ENCODE peak calls at places on chromosomes 12 and 14, in six cellular contexts. B is gastrocnemius medialis, Q is K562, R is stomach, T is upper lobe of left lung, F is A549. K is an unnamed sample.

GRCh38 chr12:70048521-70049245 is 194.6 kb upstream of the CNOT2 start:
- DNase-seq in F (no peak), R (no peak), T (no peak), B (no peak), Q (no peak), K (no peak)

GRCh38 chr12:75837700-75838099 is 193.9 kb downstream of the PHLDA1 start:
- DNase-seq in R (no peak), F (no peak), T (peak; percentile 27), Q (peak; percentile 57), B (no peak), K (no peak)

GRCh38 chr12:94285954-94286579 is 137.7 kb downstream of the PLXNC1 start:
- DNase-seq in Q (peak; percentile 21), T (no peak), B (no peak), R (no peak), F (no peak), K (no peak)

GRCh38 chr12:132548430-132549058 is 58.6 kb downstream of the FBRSL1 start:
- DNase-seq in T (no peak), F (no peak), B (no peak), Q (no peak), R (no peak), K (no peak)

GRCh38 chr12:78725033-78725432 is 139.5 kb upstream of the SYT1 start:
- DNase-seq in B (no peak), F (no peak), Q (no peak), R (no peak), T (no peak), K (no peak)

GRCh38 chr12:18239561-18239960 is 21.8 kb upstream of the PIK3C2G start:
- DNase-seq in R (no peak), B (no peak), Q (no peak), T (no peak), F (no peak), K (no peak)

GRCh38 chr12:12349711-12350665 is at the start of gene MANSC1:
- DNase-seq in T (peak; percentile 77), F (peak; percentile 58), Q (peak; percentile 58), R (peak; percentile 78), B (no peak), K (peak; percentile 72)

GRCh38 chr14:55359307-55359706 is 52.3 kb downstream of the ATG14 start:
- DNase-seq in T (no peak), Q (no peak), B (no peak), F (no peak), R (no peak), K (no peak)

GRCh38 chr12:29208060-29208459 is 59.0 kb downstream of the FAR2 start:
- DNase-seq in R (no peak), F (no peak), Q (no peak), B (no peak), T (peak; percentile 23), K (no peak)

GRCh38 chr12:43349863-43350262 is 202.1 kb downstream of the ADAMTS20 start:
- DNase-seq in F (peak; percentile 7), Q (no peak), B (no peak), R (no peak), T (no peak), K (no peak)

GRCh38 chr14:68544150-68544892 is 248.5 kb downstream of the ZFP36L1 start:
- DNase-seq in B (peak; percentile 82), R (peak; percentile 72), Q (no peak), T (no peak), F (no peak), K (peak; percentile 76)
- H3K4me1 ChIP-seq in B (peaks cover 83% of the 10 kb centered on the region), R (peaks cover 45% of the 10 kb centered on the region), Q (peaks cover 2% of the 10 kb centered on the region), T (peaks cover 27% of the 10 kb centered on the region), F (peaks cover 28% of the 10 kb centered on the region), K (peaks cover 39% of the 10 kb centered on the region)

GRCh38 chr12:54374555-54375257 is 9.8 kb downstream of the ZNF385A start:
- DNase-seq in R (no peak), B (no peak), T (no peak), Q (no peak), F (no peak), K (no peak)

GRCh38 chr12:54377797-54378515 is 6.6 kb downstream of the ZNF385A start:
- DNase-seq in Q (no peak), T (no peak), R (no peak), F (no peak), B (no peak), K (no peak)

GRCh38 chr12:54375258-54375579 is 9.3 kb downstream of the ZNF385A start:
- DNase-seq in Q (no peak), R (no peak), F (no peak), T (no peak), B (no peak), K (no peak)

GRCh38 chr12:54378791-54379400 is 5.6 kb downstream of the ZNF385A start:
- DNase-seq in Q (peak; percentile 87), B (peak; percentile 66), F (no peak), R (peak; percentile 70), T (peak; percentile 54), K (peak; percentile 53)

GRCh38 chr12:54376596-54377468 is 7.7 kb downstream of the ZNF385A start:
- DNase-seq in R (no peak), Q (no peak), F (no peak), B (peak; percentile 50), T (no peak), K (peak; percentile 70)
- TF ChIP-seq POLR2A in R (no peak), Q (no peak), F (no peak), B (no peak), T (no peak), K (no peak)

GRCh38 chr12:122421263-122421814 is 1.1 kb downstream of the CLIP1 start:
- DNase-seq in Q (peak; percentile 36), B (peak; percentile 77), R (peak; percentile 35), F (peak; percentile 75), T (peak; percentile 64), K (peak; percentile 69)

GRCh38 chr12:122421815-122422737 is at the start of gene CLIP1:
- DNase-seq in R (peak; percentile 72), B (peak; percentile 83), T (peak; percentile 73), Q (peak; percentile 71), F (peak; percentile 79), K (peak; percentile 68)

GRCh38 chr12:122420471-122421262 is 1.8 kb downstream of the CLIP1 start:
- DNase-seq in Q (no peak), R (no peak), F (no peak), B (no peak), T (no peak), K (no peak)

GRCh38 chr12:122423258-122424165 is 1.0 kb upstream of the CLIP1 start:
- DNase-seq in F (peak; percentile 77), Q (peak; percentile 35), B (no peak), R (no peak), T (peak; percentile 33), K (peak; percentile 22)

GRCh38 chr12:122422769-122423257 is 344 bp upstream of the CLIP1 start:
- DNase-seq in B (no peak), T (peak; percentile 32), R (no peak), F (peak; percentile 76), Q (peak; percentile 59), K (peak; percentile 19)
- H3K4me1 ChIP-seq in B (peaks cover 40% of the 10 kb centered on the region), T (peaks cover 25% of the 10 kb centered on the region), R (peaks cover 30% of the 10 kb centered on the region), F (peaks cover 46% of the 10 kb centered on the region), Q (peaks cover 31% of the 10 kb centered on the region), K (peaks cover 19% of the 10 kb centered on the region)

DNA sequence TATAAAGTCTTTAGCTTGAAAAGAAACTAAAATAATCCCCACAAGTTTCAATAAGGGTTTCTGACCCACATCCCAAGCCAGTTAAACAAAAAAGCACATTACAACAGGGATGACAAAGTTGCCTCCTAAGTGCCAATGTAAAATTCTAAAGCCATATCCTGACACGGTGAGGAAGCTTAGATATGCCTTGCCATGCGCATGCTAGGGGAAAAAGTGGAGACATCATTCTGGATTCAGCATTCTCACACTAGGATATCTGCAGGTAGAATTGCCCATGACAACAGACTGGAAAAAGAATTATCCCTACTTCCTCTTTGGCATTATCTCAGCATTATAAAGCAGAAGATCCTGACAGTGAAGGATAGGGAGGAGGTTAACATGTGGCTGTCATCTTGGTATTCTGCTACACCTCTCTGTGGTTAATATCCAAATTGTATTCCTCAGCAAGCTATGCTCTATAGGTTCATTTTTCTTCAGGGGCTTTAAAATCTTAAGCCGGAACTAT is 4.9 kb downstream of the DUSP6 start:
- DNase-seq in Q (no peak), R (no peak), B (no peak), T (no peak), F (no peak), K (no peak)
- TF ChIP-seq POLR2A in Q (no peak), R (no peak), B (no peak), T (no peak), F (no peak), K (no peak)

GRCh38 chr14:104661086-104661485 is 28.3 kb upstream of the INF2 start:
- DNase-seq in R (no peak), Q (no peak), F (no peak), T (no peak), B (no peak), K (no peak)
- H3K4me1 ChIP-seq in R (peaks cover 8% of the 10 kb centered on the region), Q (no peaks in the 10 kb centered on the region), F (peaks cover 11% of the 10 kb centered on the region), T (peaks cover 8% of the 10 kb centered on the region), B (peaks cover 4% of the 10 kb centered on the region), K (no peaks in the 10 kb centered on the region)

GRCh38 chr14:60724080-60724618 is at the start of gene SIX4:
- DNase-seq in R (peak; percentile 78), B (peak; percentile 93), T (peak; percentile 82), Q (peak; percentile 83), F (peak; percentile 78), K (peak; percentile 78)
- TF ChIP-seq POLR2A in R (no peak), B (peak; percentile 87), T (no peak), Q (peak; percentile 88), F (peak; percentile 74), K (no peak)

GRCh38 chr12:62656576-62657362 is 190.1 kb downstream of the MON2 start:
- DNase-seq in F (no peak), R (no peak), Q (no peak), T (no peak), B (no peak), K (no peak)

GRCh38 chr12:62658910-62659309 is 192.3 kb downstream of the MON2 start:
- DNase-seq in T (no peak), F (no peak), R (no peak), Q (no peak), B (no peak), K (no peak)

GRCh38 chr12:62660763-62661162 is 194.1 kb downstream of the MON2 start:
- DNase-seq in B (no peak), R (no peak), F (peak; percentile 14), Q (no peak), T (no peak), K (no peak)

GRCh38 chr12:62657363-62657632 is 190.7 kb downstream of the MON2 start:
- DNase-seq in T (no peak), B (no peak), F (no peak), R (no peak), Q (no peak), K (no peak)

DNA sequence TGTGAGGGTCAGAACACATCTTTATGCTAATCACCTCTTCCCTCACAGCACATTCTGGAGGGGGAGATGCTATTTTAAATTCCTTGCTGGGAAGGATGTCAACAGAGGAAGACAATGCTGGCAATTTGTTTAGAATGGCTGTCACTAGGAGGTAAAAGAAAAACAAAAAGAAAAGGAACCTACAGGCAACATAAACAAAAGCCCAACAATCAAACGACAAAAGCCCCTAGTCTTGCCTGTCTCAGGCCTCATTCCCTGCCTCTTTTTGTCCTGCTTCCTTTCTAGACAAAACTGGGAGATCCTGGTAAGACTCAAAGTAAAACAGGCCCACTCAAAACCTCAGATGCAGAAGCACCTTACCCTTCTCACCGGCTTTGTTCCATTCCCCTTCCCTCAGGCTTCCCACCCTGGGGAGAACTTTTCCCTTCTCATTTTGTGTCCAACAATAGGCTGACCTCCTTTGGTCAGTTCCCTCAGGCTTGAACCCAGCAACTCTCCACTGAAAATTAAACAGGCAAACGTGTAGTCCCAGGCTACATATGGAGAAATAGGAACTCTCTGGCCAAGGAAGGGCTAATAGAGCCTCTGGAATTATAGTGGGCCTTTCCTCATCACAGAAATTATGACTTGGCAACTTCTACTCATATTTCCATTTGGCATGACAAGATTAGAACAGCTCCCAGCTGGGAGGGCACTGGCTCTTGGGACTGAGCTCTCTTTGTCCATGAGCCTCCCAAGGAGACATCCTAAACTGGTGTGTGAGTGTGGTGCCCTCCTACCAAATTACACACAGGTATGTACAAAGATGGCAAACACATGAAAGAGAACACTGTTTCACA is 193.1 kb downstream of the MON2 start:
- DNase-seq in T (no peak), B (no peak), R (no peak), F (no peak), Q (no peak), K (no peak)
- H3K4me1 ChIP-seq in T (no peaks in the 10 kb centered on the region), B (no peaks in the 10 kb centered on the region), R (no peaks in the 10 kb centered on the region), F (no peaks in the 10 kb centered on the region), Q (no peaks in the 10 kb centered on the region), K (no peaks in the 10 kb centered on the region)